ENCODE peak calls at places on chromosomes 11 and 22, in four cellular contexts. N is GM12865; X is SJSA1; A is activated CD4-positive, alpha-beta memory T cell treated with anti-CD3 and anti-CD28 coated beads, Interleukin-2, amount 10 ng/mL, durations not matched to agents 7 days and 5 days. R is an unnamed sample.
A peak's percentile ranks its signal among the peaks of the same experiment; 100 is the strongest.

GRCh38 chr11:55707029-55707428 is 45.0 kb downstream of the OR4C6 start:
- DNase-seq in N (peak; percentile 66), X (no peak), A (no peak), R (no peak)

GRCh38 chr22:46021577-46021976 is 44.6 kb upstream of the WNT7B start:
- DNase-seq in N (no peak), X (no peak), A (no peak), R (no peak)

GRCh38 chr22:24414984-24415945 is 12.1 kb upstream of the ADORA2A start:
- DNase-seq in N (no peak), X (no peak), A (no peak), R (no peak)

GRCh38 chr11:110447897-110448522 is 18.3 kb downstream of the FDX1 start:
- DNase-seq in N (peak; percentile 38), X (no peak), A (no peak), R (no peak)

GRCh38 chr11:80521592-80521991 is 1080.8 kb upstream of the TENM4 start:
- DNase-seq in N (no peak), X (no peak), A (no peak), R (no peak)

GRCh38 chr11:105152556-105152955 is 13.0 kb upstream of the CARD18 start:
- DNase-seq in N (no peak), X (no peak), A (no peak), R (no peak)

GRCh38 chr11:61007971-61008896 is 36.8 kb downstream of the CD6 start:
- DNase-seq in N (no peak), X (no peak), A (no peak), R (no peak)

GRCh38 chr11:6927030-6927617 is 898 bp downstream of the ZNF215 start:
- DNase-seq in N (peak; percentile 72), X (no peak), A (no peak), R (peak; percentile 10)

GRCh38 chr11:34395916-34396555 is 38.2 kb upstream of the ABTB2 start:
- DNase-seq in N (no peak), X (no peak), A (no peak), R (no peak)

GRCh38 chr11:57647960-57648776 is 1.5 kb downstream of the YPEL4 start:
- DNase-seq in N (no peak), X (no peak), A (no peak), R (no peak)

GRCh38 chr22:24583221-24583971 is 9.5 kb downstream of the LRRC75B start:
- DNase-seq in N (no peak), X (peak; percentile 65), A (no peak), R (no peak)

GRCh38 chr22:22768885-22769284 is 118.7 kb upstream of the IGLL5 start:
- DNase-seq in N (no peak), X (no peak), A (no peak), R (no peak)

GRCh38 chr22:49760280-49760629 is 67.4 kb downstream of the BRD1 start:
- DNase-seq in N (peak; percentile 64), X (no peak), A (no peak), R (peak; percentile 3)

GRCh38 chr22:30649430-30650007 is 13.9 kb downstream of the SLC35E4 start:
- DNase-seq in N (peak; percentile 60), X (no peak), A (peak; percentile 88), R (no peak)

GRCh38 chr11:127274328-127274676 is 273.7 kb upstream of the KIRREL3 start:
- DNase-seq in N (no peak), X (no peak), A (no peak), R (no peak)

GRCh38 chr22:23305922-23306374 is 125.6 kb downstream of the BCR start:
- DNase-seq in N (no peak), X (peak; percentile 92), A (no peak), R (no peak)

GRCh38 chr11:115409691-115410220 is 94.5 kb downstream of the CADM1 start:
- DNase-seq in N (no peak), X (no peak), A (no peak), R (no peak)

GRCh38 chr11:93532285-93532789 is 10.9 kb downstream of the SMCO4 start:
- DNase-seq in N (no peak), X (no peak), A (peak; percentile 42), R (no peak)

GRCh38 chr22:46453006-46453828 is 84.2 kb downstream of the CELSR1 start:
- DNase-seq in N (no peak), X (no peak), A (no peak), R (no peak)

GRCh38 chr11:125055107-125055715 is 7.9 kb upstream of the SLC37A2 start:
- DNase-seq in N (no peak), X (no peak), A (no peak), R (no peak)

GRCh38 chr22:37425800-37426531 is 1.3 kb downstream of the ELFN2 start:
- DNase-seq in N (no peak), X (no peak), A (no peak), R (peak; percentile 76)

GRCh38 chr22:31646186-31647019 is 15.6 kb downstream of the PISD start:
- DNase-seq in N (peak; percentile 79), X (peak; percentile 88), A (no peak), R (no peak)

GRCh38 chr11:128824199-128825049 is 42.7 kb downstream of the KCNJ1 start:
- DNase-seq in N (no peak), X (no peak), A (no peak), R (no peak)